ENCODE peak calls at places on chromosomes 12 and 14, in ten cellular contexts. Q, N, H, T, I, P, A, R, W and E are unnamed samples.

GRCh38 chr14:53964249-53964648 is 7.6 kb upstream of the BMP4 start:
- DNase-seq in A (no peak), I (no peak), H (no peak), P (no peak), R (no peak), Q (no peak), T (no peak), N (no peak), W (no peak), E (no peak)

GRCh38 chr14:64196668-64197411 is 97.3 kb downstream of the ESR2 start:
- DNase-seq in W (peak; percentile 61), P (no peak), R (peak; percentile 41), I (peak; percentile 90), N (no peak), H (no peak), T (peak; percentile 61), Q (no peak), A (peak; percentile 90), E (no peak)

GRCh38 chr14:61188936-61189808 is 92.0 kb downstream of the TMEM30B start:
- DNase-seq in W (peak; percentile 57), I (peak; percentile 79), A (peak; percentile 91), H (peak; percentile 12), N (no peak), R (peak; percentile 62), Q (no peak), P (peak; percentile 68), T (peak; percentile 74), E (no peak)

GRCh38 chr14:89805501-89805900 is 149.0 kb downstream of the EFCAB11 start:
- DNase-seq in N (no peak), P (no peak), T (no peak), H (no peak), W (no peak), I (no peak), Q (no peak), A (no peak), R (no peak), E (no peak)

GRCh38 chr12:51689972-51690371 is 98.9 kb downstream of the SCN8A start:
- DNase-seq in A (no peak), P (no peak), T (no peak), Q (no peak), H (no peak), W (no peak), R (no peak), N (no peak), I (no peak), E (no peak)

GRCh38 chr14:72745546-72745945 is 148.4 kb downstream of the DPF3 start:
- DNase-seq in R (peak; percentile 86), H (no peak), A (no peak), N (no peak), Q (no peak), I (no peak), T (peak; percentile 76), P (no peak), W (no peak), E (no peak)

GRCh38 chr12:130051900-130052299 is 110.4 kb upstream of the FZD10 start:
- DNase-seq in R (no peak), A (no peak), T (no peak), N (no peak), H (no peak), P (no peak), I (peak; percentile 40), W (no peak), Q (no peak), E (no peak)

GRCh38 chr14:105577339-105577861 is 51.0 kb downstream of the TMEM121 start:
- DNase-seq in H (no peak), W (no peak), A (peak; percentile 5), P (no peak), R (no peak), Q (no peak), I (peak; percentile 39), T (no peak), N (no peak), E (peak; percentile 54)

GRCh38 chr12:74365178-74365964 is 172.3 kb upstream of the ATXN7L3B start:
- DNase-seq in W (no peak), T (peak; percentile 79), Q (no peak), R (peak; percentile 11), H (peak; percentile 35), I (no peak), P (no peak), N (no peak), A (peak; percentile 81), E (no peak)

GRCh38 chr14:51185754-51186153 is 54.3 kb upstream of the TMX1 start:
- DNase-seq in Q (no peak), T (no peak), I (no peak), P (no peak), A (no peak), R (no peak), N (no peak), H (no peak), W (no peak), E (peak; percentile 63)

GRCh38 chr14:21245813-21246212 is 23.4 kb downstream of the HNRNPC start:
- DNase-seq in Q (no peak), T (no peak), P (no peak), A (no peak), N (no peak), I (no peak), W (no peak), H (no peak), R (no peak), E (no peak)

GRCh38 chr14:21241218-21241819 is 27.9 kb downstream of the HNRNPC start:
- DNase-seq in A (no peak), Q (no peak), R (peak; percentile 58), N (no peak), T (peak; percentile 62), H (no peak), I (no peak), W (no peak), P (no peak), E (no peak)

GRCh38 chr14:21240417-21240816 is 28.8 kb downstream of the HNRNPC start:
- DNase-seq in P (no peak), Q (no peak), I (no peak), W (no peak), T (no peak), H (no peak), R (no peak), N (no peak), A (no peak), E (no peak)

GRCh38 chr14:21248338-21248737 is 20.9 kb downstream of the HNRNPC start:
- DNase-seq in Q (no peak), I (no peak), A (no peak), W (no peak), P (no peak), R (no peak), H (no peak), T (no peak), N (no peak), E (no peak)

GRCh38 chr14:21244546-21244945 is 24.7 kb downstream of the HNRNPC start:
- DNase-seq in Q (no peak), A (no peak), T (no peak), W (no peak), H (no peak), N (no peak), R (peak; percentile 48), I (no peak), P (no peak), E (no peak)
- TF ChIP-seq CTCF in Q (no peak), A (no peak), T (no peak), W (no peak), H (no peak), N (no peak), R (no peak), I (no peak), P (no peak), E (no peak)

GRCh38 chr12:57611116-57611809 is at the start of gene ARHGEF25:
- DNase-seq in R (peak; percentile 48), W (peak; percentile 90), P (no peak), N (peak; percentile 86), H (peak; percentile 95), A (peak; percentile 89), Q (no peak), I (no peak), T (peak; percentile 44), E (no peak)

GRCh38 chr12:57609781-57610552 is 1.3 kb upstream of the ARHGEF25 start:
- DNase-seq in T (no peak), Q (no peak), W (peak; percentile 68), I (no peak), H (no peak), N (peak; percentile 61), R (no peak), A (peak; percentile 73), P (no peak), E (no peak)

GRCh38 chr12:57607958-57608663 is 3.1 kb upstream of the ARHGEF25 start:
- DNase-seq in P (no peak), A (no peak), R (no peak), I (no peak), Q (no peak), H (no peak), W (no peak), T (no peak), N (no peak), E (no peak)

GRCh38 chr12:57610553-57611115 is 601 bp upstream of the ARHGEF25 start:
- DNase-seq in H (no peak), N (peak; percentile 78), I (no peak), P (no peak), Q (no peak), T (no peak), A (no peak), R (no peak), W (peak; percentile 81), E (no peak)

DNA sequence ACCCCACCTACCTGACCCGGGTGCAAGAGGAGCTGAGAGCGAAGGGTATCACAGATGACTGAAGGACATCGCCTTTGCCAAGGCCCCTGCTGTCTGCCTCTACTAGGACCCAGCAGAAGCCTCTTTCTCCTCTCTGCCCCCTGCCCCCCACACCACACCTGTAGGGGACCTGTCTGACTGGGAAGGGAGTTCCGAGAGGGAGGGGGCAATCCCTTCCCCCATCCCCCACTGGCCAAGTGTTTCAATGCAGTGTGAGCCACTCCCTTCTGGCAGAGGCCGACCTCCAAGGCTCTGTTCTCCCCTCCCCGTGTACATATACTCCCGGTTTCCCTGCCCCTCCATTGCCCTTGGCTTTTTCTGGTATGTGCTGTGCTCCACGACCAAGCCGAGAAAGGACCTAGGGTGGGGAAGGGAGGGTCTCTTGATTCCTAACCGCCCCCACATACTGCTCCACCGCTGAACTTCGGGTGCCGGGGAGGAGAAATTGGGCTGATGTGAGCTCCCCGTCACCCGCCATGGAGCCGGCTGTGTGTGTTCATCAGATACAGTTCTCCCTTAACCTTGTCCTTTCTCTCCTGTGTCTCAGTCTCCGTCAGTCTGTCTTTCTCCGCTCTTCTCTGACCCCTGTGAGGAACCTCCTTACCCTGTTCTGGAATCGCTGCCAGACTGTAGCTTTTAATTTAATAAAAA is 2.0 kb upstream of the ARHGEF25 start:
- DNase-seq in R (no peak), H (peak; percentile 54), T (no peak), I (no peak), N (peak; percentile 38), Q (no peak), W (no peak), P (no peak), A (peak; percentile 80), E (no peak)
- H3K4me3 ChIP-seq in R (no peak overlapping the region), H (no peak overlapping the region), T (no peak overlapping the region), I (peak overlapping the region; percentile 62), N (peak overlapping the region; percentile 81), Q (no peak overlapping the region), W (no peak overlapping the region), P (no peak overlapping the region), A (no peak overlapping the region), E (no peak overlapping the region)

GRCh38 chr12:68508536-68509050 is 102.1 kb upstream of the RAP1B start:
- DNase-seq in I (no peak), A (no peak), N (no peak), H (no peak), T (no peak), P (no peak), W (no peak), R (no peak), Q (no peak), E (no peak)
- TF ChIP-seq CTCF in I (no peak), A (no peak), N (no peak), H (no peak), T (no peak), P (no peak), W (no peak), R (no peak), Q (no peak), E (no peak)

GRCh38 chr12:53337998-53338397 is 1.8 kb upstream of the SP7 start:
- DNase-seq in A (no peak), T (no peak), W (no peak), N (no peak), R (no peak), I (no peak), H (no peak), P (no peak), Q (no peak), E (no peak)
- H3K4me3 ChIP-seq in A (no peak overlapping the region), T (no peak overlapping the region), W (no peak overlapping the region), N (no peak overlapping the region), R (no peak overlapping the region), I (no peak overlapping the region), H (no peak overlapping the region), P (no peak overlapping the region), Q (no peak overlapping the region), E (no peak overlapping the region)